ENCODE peak calls at places on chromosome 1, in five cellular contexts. One of them, this sample, is unnamed.

GRCh38 chr1:183093066-183093668 is 69.9 kb downstream of the LAMC1 start:
- DNase-seq in glutamatergic neuron: no peak
- DNase-seq in EL: no peak
- DNase-seq in H54: no peak
- DNase-seq in Daoy: no peak
- DNase-seq in this sample: no peak

GRCh38 chr1:147539122-147539575 is 2.2 kb upstream of the BCL9 start:
- DNase-seq in glutamatergic neuron: no peak
- DNase-seq in EL: peak; percentile 90
- DNase-seq in H54: peak; percentile 44
- DNase-seq in Daoy: peak; percentile 91
- DNase-seq in this sample: no peak

GRCh38 chr1:109499081-109499480 is 5.2 kb downstream of the CYB561D1 start:
- DNase-seq in glutamatergic neuron: no peak
- DNase-seq in EL: no peak
- DNase-seq in H54: no peak
- DNase-seq in Daoy: no peak
- DNase-seq in this sample: no peak

GRCh38 chr1:107727866-107728265 is 237.1 kb downstream of the VAV3 start:
- DNase-seq in glutamatergic neuron: no peak
- DNase-seq in EL: no peak
- DNase-seq in H54: no peak
- DNase-seq in Daoy: no peak
- DNase-seq in this sample: peak; percentile 37

GRCh38 chr1:248841702-248842395 is 3.8 kb downstream of the ZNF672 start:
- DNase-seq in glutamatergic neuron: peak; percentile 71
- DNase-seq in EL: peak; percentile 60
- DNase-seq in H54: no peak
- DNase-seq in Daoy: peak; percentile 23
- DNase-seq in this sample: peak; percentile 60

GRCh38 chr1:22056921-22057320 is 4.4 kb downstream of the CDC42 start:
- DNase-seq in glutamatergic neuron: no peak
- DNase-seq in EL: no peak
- DNase-seq in H54: no peak
- DNase-seq in Daoy: no peak
- DNase-seq in this sample: no peak

GRCh38 chr1:199226163-199226562 is 587.3 kb downstream of the PTPRC start:
- DNase-seq in glutamatergic neuron: no peak
- DNase-seq in EL: peak; percentile 78
- DNase-seq in H54: no peak
- DNase-seq in Daoy: peak; percentile 73
- DNase-seq in this sample: no peak

GRCh38 chr1:50420689-50421365 is 2.4 kb downstream of the DMRTA2 start:
- DNase-seq in glutamatergic neuron: peak; percentile 70
- DNase-seq in EL: no peak
- DNase-seq in H54: no peak
- DNase-seq in Daoy: no peak
- DNase-seq in this sample: no peak

GRCh38 chr1:115401676-115402075 is 63.6 kb upstream of the NGF start:
- DNase-seq in glutamatergic neuron: no peak
- DNase-seq in EL: no peak
- DNase-seq in H54: no peak
- DNase-seq in Daoy: no peak
- DNase-seq in this sample: no peak

GRCh38 chr1:113747376-113747775 is 11.9 kb downstream of the PHTF1 start:
- DNase-seq in glutamatergic neuron: no peak
- DNase-seq in EL: peak; percentile 57
- DNase-seq in H54: peak; percentile 19
- DNase-seq in Daoy: no peak
- DNase-seq in this sample: no peak

GRCh38 chr1:224524679-224525078 is 90.1 kb upstream of the WDR26 start:
- DNase-seq in glutamatergic neuron: no peak
- DNase-seq in EL: peak; percentile 76
- DNase-seq in H54: no peak
- DNase-seq in Daoy: peak; percentile 85
- DNase-seq in this sample: no peak

GRCh38 chr1:39761557-39762260 is 9.4 kb downstream of the OXCT2 start:
- DNase-seq in glutamatergic neuron: no peak
- DNase-seq in EL: no peak
- DNase-seq in H54: no peak
- DNase-seq in Daoy: no peak
- DNase-seq in this sample: no peak

GRCh38 chr1:171424494-171424893 is 60.8 kb upstream of the PRRC2C start:
- DNase-seq in glutamatergic neuron: no peak
- DNase-seq in EL: no peak
- DNase-seq in H54: no peak
- DNase-seq in Daoy: no peak
- DNase-seq in this sample: no peak

GRCh38 chr1:169886422-169886821 is 7.3 kb downstream of the SCYL3 start:
- DNase-seq in glutamatergic neuron: no peak
- DNase-seq in EL: no peak
- DNase-seq in H54: no peak
- DNase-seq in Daoy: no peak
- DNase-seq in this sample: no peak

GRCh38 chr1:110203021-110203661 is 7.0 kb upstream of the KCNC4 start:
- DNase-seq in glutamatergic neuron: peak; percentile 47
- DNase-seq in EL: peak; percentile 74
- DNase-seq in H54: peak; percentile 59
- DNase-seq in Daoy: peak; percentile 77
- DNase-seq in this sample: peak; percentile 73

GRCh38 chr1:246153796-246154212 is 353.3 kb downstream of the SMYD3 start:
- DNase-seq in glutamatergic neuron: no peak
- DNase-seq in EL: no peak
- DNase-seq in H54: no peak
- DNase-seq in Daoy: peak; percentile 8
- DNase-seq in this sample: no peak

GRCh38 chr1:38735651-38736161 is 123.9 kb downstream of the RRAGC start:
- DNase-seq in glutamatergic neuron: no peak
- DNase-seq in EL: peak; percentile 96
- DNase-seq in H54: no peak
- DNase-seq in Daoy: peak; percentile 89
- DNase-seq in this sample: no peak

GRCh38 chr1:39671433-39671792 is 494 bp downstream of the NT5C1A start:
- DNase-seq in glutamatergic neuron: peak; percentile 52
- DNase-seq in EL: no peak
- DNase-seq in H54: no peak
- DNase-seq in Daoy: no peak
- DNase-seq in this sample: peak; percentile 65

GRCh38 chr1:162676767-162677166 is 44.5 kb downstream of the DDR2 start:
- DNase-seq in glutamatergic neuron: no peak
- DNase-seq in EL: no peak
- DNase-seq in H54: no peak
- DNase-seq in Daoy: no peak
- DNase-seq in this sample: no peak

GRCh38 chr1:96998466-96998865 is 276.9 kb downstream of the PTBP2 start:
- DNase-seq in glutamatergic neuron: no peak
- DNase-seq in EL: no peak
- DNase-seq in H54: no peak
- DNase-seq in Daoy: no peak
- DNase-seq in this sample: no peak

GRCh38 chr1:226405411-226405988 is 2.4 kb downstream of the PARP1 start:
- DNase-seq in glutamatergic neuron: no peak
- DNase-seq in EL: no peak
- DNase-seq in H54: no peak
- DNase-seq in Daoy: no peak
- DNase-seq in this sample: no peak

GRCh38 chr1:152348447-152348846 is 11.4 kb downstream of the FLG2 start:
- DNase-seq in glutamatergic neuron: no peak
- DNase-seq in EL: no peak
- DNase-seq in H54: no peak
- DNase-seq in Daoy: peak; percentile 9
- DNase-seq in this sample: no peak

GRCh38 chr1:46466477-46467182 is 23.0 kb upstream of the DMBX1 start:
- DNase-seq in glutamatergic neuron: peak; percentile 62
- DNase-seq in EL: peak; percentile 30
- DNase-seq in H54: no peak
- DNase-seq in Daoy: peak; percentile 40
- DNase-seq in this sample: peak; percentile 53

GRCh38 chr1:89600792-89601191 is 32.1 kb upstream of the LRRC8C start:
- DNase-seq in glutamatergic neuron: no peak
- DNase-seq in EL: no peak
- DNase-seq in H54: no peak
- DNase-seq in Daoy: no peak
- DNase-seq in this sample: no peak

GRCh38 chr1:170560681-170561285 is 28.8 kb downstream of the GORAB start:
- DNase-seq in glutamatergic neuron: no peak
- DNase-seq in EL: no peak
- DNase-seq in H54: no peak
- DNase-seq in Daoy: no peak
- DNase-seq in this sample: no peak

GRCh38 chr1:245685111-245685810 is 530.5 kb downstream of the KIF26B start:
- DNase-seq in glutamatergic neuron: no peak
- DNase-seq in EL: no peak
- DNase-seq in H54: no peak
- DNase-seq in Daoy: no peak
- DNase-seq in this sample: no peak

GRCh38 chr1:9211291-9211811 is 23.2 kb upstream of the H6PD start:
- DNase-seq in glutamatergic neuron: no peak
- DNase-seq in EL: peak; percentile 94
- DNase-seq in H54: peak; percentile 45
- DNase-seq in Daoy: peak; percentile 69
- DNase-seq in this sample: no peak

GRCh38 chr1:37691497-37692077 is 729 bp upstream of the CDCA8 start:
- DNase-seq in glutamatergic neuron: peak; percentile 51
- DNase-seq in EL: peak; percentile 56
- DNase-seq in H54: no peak
- DNase-seq in Daoy: peak; percentile 42
- DNase-seq in this sample: peak; percentile 43

GRCh38 chr1:59064592-59064991 is 232.3 kb upstream of the FGGY start:
- DNase-seq in glutamatergic neuron: no peak
- DNase-seq in EL: no peak
- DNase-seq in H54: no peak
- DNase-seq in Daoy: no peak
- DNase-seq in this sample: no peak

GRCh38 chr1:116273042-116273783 is 99.8 kb upstream of the ATP1A1 start:
- DNase-seq in glutamatergic neuron: peak; percentile 49
- DNase-seq in EL: no peak
- DNase-seq in H54: no peak
- DNase-seq in Daoy: no peak
- DNase-seq in this sample: no peak

GRCh38 chr1:15282038-15282437 is 35.0 kb downstream of the FHAD1 start:
- DNase-seq in glutamatergic neuron: no peak
- DNase-seq in EL: no peak
- DNase-seq in H54: no peak
- DNase-seq in Daoy: no peak
- DNase-seq in this sample: no peak

GRCh38 chr1:204468206-204468605 is 26.4 kb downstream of the PIK3C2B start:
- DNase-seq in glutamatergic neuron: no peak
- DNase-seq in EL: no peak
- DNase-seq in H54: no peak
- DNase-seq in Daoy: no peak
- DNase-seq in this sample: no peak

GRCh38 chr1:88175631-88176226 is 508.3 kb upstream of the PKN2 start:
- DNase-seq in glutamatergic neuron: no peak
- DNase-seq in EL: peak; percentile 13
- DNase-seq in H54: no peak
- DNase-seq in Daoy: peak; percentile 57
- DNase-seq in this sample: no peak

GRCh38 chr1:34747638-34747941 is 7.3 kb upstream of the GJB5 start:
- DNase-seq in glutamatergic neuron: no peak
- DNase-seq in EL: no peak
- DNase-seq in H54: no peak
- DNase-seq in Daoy: no peak
- DNase-seq in this sample: no peak

GRCh38 chr1:37794372-37795339 is 1.0 kb downstream of the MANEAL start:
- DNase-seq in glutamatergic neuron: peak; percentile 43
- DNase-seq in EL: no peak
- DNase-seq in H54: no peak
- DNase-seq in Daoy: no peak
- DNase-seq in this sample: peak; percentile 19

GRCh38 chr1:24743404-24744211 is 1.6 kb upstream of the CLIC4 start:
- DNase-seq in glutamatergic neuron: no peak
- DNase-seq in EL: peak; percentile 70
- DNase-seq in H54: no peak
- DNase-seq in Daoy: peak; percentile 71
- DNase-seq in this sample: peak; percentile 61

GRCh38 chr1:217134857-217135568 is 411.8 kb upstream of the ESRRG start:
- DNase-seq in glutamatergic neuron: peak; percentile 29
- DNase-seq in EL: no peak
- DNase-seq in H54: no peak
- DNase-seq in Daoy: peak; percentile 13
- DNase-seq in this sample: no peak